ENCODE peak calls at places on chromosomes 3 and 15, in ten cellular contexts. M is LoVo; D is ecto neural progenitor cell; E is astrocyte of the hippocampus; I is lung microvascular endothelial cell; O is substantia nigra; G is endothelial cell; H is ovary; N is stimulated activated CD4-positive, alpha-beta T cell treated with anti-CD3 and anti-CD28 coated beads, TNF-alpha, amount 100 ng/mL, for 1 hour; W is NCI-H748 treated with DMSO at 0.1 percent for 48 hours. S is an unnamed sample.

GRCh38 chr3:73868688-73869315 is 244.1 kb upstream of the PDZRN3 start:
- DNase-seq in M (peak; percentile 14), D (no peak), E (peak; percentile 70), I (peak; percentile 52), O (no peak), G (peak; percentile 48), H (peak; percentile 23), N (no peak), W (peak; percentile 51), S (peak; percentile 35)

GRCh38 chr3:72977463-72977862 is 19.1 kb upstream of the PPP4R2 start:
- DNase-seq in M (no peak), D (no peak), E (no peak), I (no peak), O (no peak), G (no peak), H (no peak), N (no peak), W (no peak), S (peak; percentile 5)

GRCh38 chr3:140848675-140849074 is 93.0 kb upstream of the SLC25A36 start:
- DNase-seq in M (no peak), D (no peak), E (no peak), I (no peak), O (no peak), G (no peak), H (peak; percentile 35), N (no peak), W (no peak), S (no peak)

GRCh38 chr3:169454823-169455222 is 208.7 kb downstream of the MECOM start:
- DNase-seq in M (no peak), D (no peak), E (no peak), I (peak; percentile 74), O (no peak), G (no peak), H (no peak), N (no peak), W (no peak), S (peak; percentile 42)

GRCh38 chr3:183638092-183638644 is 2.7 kb downstream of the KLHL24 start:
- DNase-seq in M (no peak), D (no peak), E (no peak), I (peak; percentile 16), O (no peak), G (no peak), H (no peak), N (no peak), W (no peak), S (no peak)

GRCh38 chr3:28590216-28590615 is 241.6 kb upstream of the AZI2 start:
- DNase-seq in M (no peak), D (no peak), E (no peak), I (no peak), O (no peak), G (no peak), H (no peak), N (no peak), W (no peak), S (peak; percentile 21)

GRCh38 chr3:69084326-69084667 is 440 bp upstream of the ARL6IP5 start:
- DNase-seq in M (peak; percentile 19), D (no peak), E (peak; percentile 78), I (peak; percentile 84), O (no peak), G (no peak), H (no peak), N (no peak), W (no peak), S (peak; percentile 71)

GRCh38 chr3:193974147-193974546 is 161.8 kb upstream of the HES1 start:
- DNase-seq in M (no peak), D (no peak), E (peak; percentile 94), I (peak; percentile 19), O (no peak), G (no peak), H (no peak), N (no peak), W (no peak), S (peak; percentile 62)

GRCh38 chr3:53161345-53161819 is 373 bp downstream of the PRKCD start:
- DNase-seq in M (no peak), D (peak; percentile 71), E (peak; percentile 42), I (peak; percentile 22), O (no peak), G (no peak), H (no peak), N (no peak), W (no peak), S (peak; percentile 28)

GRCh38 chr15:50452927-50453326 is 28.7 kb downstream of the USP8 start:
- DNase-seq in M (no peak), D (no peak), E (no peak), I (peak; percentile 44), O (no peak), G (no peak), H (no peak), N (no peak), W (no peak), S (no peak)

GRCh38 chr3:11283126-11283478 is 10.9 kb downstream of the ATG7 start:
- DNase-seq in M (no peak), D (no peak), E (no peak), I (no peak), O (no peak), G (no peak), H (no peak), N (no peak), W (no peak), S (no peak)

GRCh38 chr3:32129832-32130231 is 23.4 kb downstream of the GPD1L start:
- DNase-seq in M (no peak), D (no peak), E (no peak), I (no peak), O (no peak), G (no peak), H (no peak), N (no peak), W (no peak), S (no peak)

GRCh38 chr15:75727851-75728715 is 15.4 kb upstream of the CSPG4 start:
- DNase-seq in M (no peak), D (no peak), E (peak; percentile 68), I (peak; percentile 71), O (no peak), G (peak; percentile 68), H (peak; percentile 67), N (peak; percentile 58), W (no peak), S (peak; percentile 44)

GRCh38 chr3:131107637-131108433 is 81.2 kb downstream of the NEK11 start:
- DNase-seq in M (peak; percentile 7), D (no peak), E (peak; percentile 25), I (no peak), O (no peak), G (no peak), H (no peak), N (no peak), W (peak; percentile 50), S (peak; percentile 59)

GRCh38 chr3:99872633-99873254 is 55.1 kb downstream of the CMSS1 start:
- DNase-seq in M (no peak), D (no peak), E (no peak), I (no peak), O (no peak), G (no peak), H (no peak), N (no peak), W (no peak), S (no peak)

GRCh38 chr3:183958226-183958625 is 59.5 kb downstream of the ABCC5 start:
- DNase-seq in M (peak; percentile 9), D (no peak), E (no peak), I (no peak), O (no peak), G (no peak), H (no peak), N (no peak), W (no peak), S (no peak)

GRCh38 chr3:175065492-175065891 is 206.4 kb downstream of the NAALADL2 start:
- DNase-seq in M (no peak), D (no peak), E (no peak), I (no peak), O (no peak), G (no peak), H (no peak), N (no peak), W (no peak), S (no peak)

GRCh38 chr3:157103280-157103679 is 56.7 kb downstream of the CCNL1 start:
- DNase-seq in M (no peak), D (no peak), E (no peak), I (no peak), O (no peak), G (no peak), H (no peak), N (no peak), W (no peak), S (no peak)

GRCh38 chr3:46947981-46948791 is 28.4 kb downstream of the CCDC12 start:
- DNase-seq in M (peak; percentile 93), D (no peak), E (peak; percentile 33), I (no peak), O (no peak), G (no peak), H (no peak), N (peak; percentile 48), W (no peak), S (no peak)

GRCh38 chr15:72382146-72382545 is 6.3 kb upstream of the HEXA start:
- DNase-seq in M (no peak), D (no peak), E (no peak), I (no peak), O (no peak), G (no peak), H (no peak), N (no peak), W (no peak), S (no peak)

GRCh38 chr3:10371167-10371566 is 50.3 kb upstream of the SEC13 start:
- DNase-seq in M (peak; percentile 6), D (no peak), E (no peak), I (no peak), O (no peak), G (no peak), H (no peak), N (no peak), W (no peak), S (peak; percentile 46)

GRCh38 chr3:8536106-8537052 is 34.8 kb downstream of the LMCD1 start:
- DNase-seq in M (no peak), D (no peak), E (peak; percentile 70), I (no peak), O (no peak), G (no peak), H (no peak), N (no peak), W (no peak), S (peak; percentile 58)

GRCh38 chr15:41285285-41285684 is 47.1 kb downstream of the OIP5 start:
- DNase-seq in M (no peak), D (no peak), E (no peak), I (no peak), O (no peak), G (no peak), H (no peak), N (no peak), W (no peak), S (no peak)

GRCh38 chr3:122313261-122313660 is 11.8 kb upstream of the CSTA start:
- DNase-seq in M (no peak), D (no peak), E (no peak), I (no peak), O (no peak), G (no peak), H (no peak), N (no peak), W (no peak), S (no peak)

S was measured in EL.